ENCODE peak calls at places on chromosomes 5 and 9, in five cellular contexts. One of them, this sample, is unnamed.
A peak's percentile ranks its signal among the peaks of the same experiment; 100 is the strongest.

GRCh38 chr9:94127806-94128205 is 43.5 kb downstream of the PTPDC1 start:
- DNase-seq in psoas muscle: no peak
- DNase-seq in lower lobe of right lung: no peak
- DNase-seq in gastrocnemius medialis: no peak
- DNase-seq in fibroblast of lung: no peak
- DNase-seq in this sample: no peak

GRCh38 chr5:143594913-143595818 is 191.7 kb upstream of the NR3C1 start:
- DNase-seq in psoas muscle: no peak
- DNase-seq in lower lobe of right lung: no peak
- DNase-seq in gastrocnemius medialis: no peak
- DNase-seq in fibroblast of lung: peak; percentile 37
- DNase-seq in this sample: no peak

GRCh38 chr5:82673460-82673859 is 395.3 kb upstream of the RPS23 start:
- DNase-seq in psoas muscle: no peak
- DNase-seq in lower lobe of right lung: no peak
- DNase-seq in gastrocnemius medialis: no peak
- DNase-seq in fibroblast of lung: no peak
- DNase-seq in this sample: no peak

GRCh38 chr5:13218518-13218917 is 726.0 kb downstream of the DNAH5 start:
- DNase-seq in psoas muscle: no peak
- DNase-seq in lower lobe of right lung: no peak
- DNase-seq in gastrocnemius medialis: no peak
- DNase-seq in fibroblast of lung: no peak
- DNase-seq in this sample: no peak

GRCh38 chr5:115402822-115403577 is 106.5 kb upstream of the CCDC112 start:
- DNase-seq in psoas muscle: no peak
- DNase-seq in lower lobe of right lung: no peak
- DNase-seq in gastrocnemius medialis: no peak
- DNase-seq in fibroblast of lung: peak; percentile 85
- DNase-seq in this sample: no peak

GRCh38 chr9:92740446-92740961 is 24.1 kb downstream of the BICD2 start:
- DNase-seq in psoas muscle: no peak
- DNase-seq in lower lobe of right lung: no peak
- DNase-seq in gastrocnemius medialis: no peak
- DNase-seq in fibroblast of lung: no peak
- DNase-seq in this sample: peak; percentile 52

GRCh38 chr5:159894149-159894720 is 22.0 kb upstream of the ADRA1B start:
- DNase-seq in psoas muscle: no peak
- DNase-seq in lower lobe of right lung: no peak
- DNase-seq in gastrocnemius medialis: no peak
- DNase-seq in fibroblast of lung: no peak
- DNase-seq in this sample: no peak

GRCh38 chr5:125134216-125135081 is 388.0 kb upstream of the ZNF608 start:
- DNase-seq in psoas muscle: no peak
- DNase-seq in lower lobe of right lung: no peak
- DNase-seq in gastrocnemius medialis: no peak
- DNase-seq in fibroblast of lung: peak; percentile 92
- DNase-seq in this sample: no peak

GRCh38 chr9:115002371-115003120 is 72.2 kb upstream of the TNFSF8 start:
- DNase-seq in psoas muscle: no peak
- DNase-seq in lower lobe of right lung: no peak
- DNase-seq in gastrocnemius medialis: no peak
- DNase-seq in fibroblast of lung: no peak
- DNase-seq in this sample: no peak

GRCh38 chr9:76610009-76610352 is 151.0 kb downstream of the GCNT1 start:
- DNase-seq in psoas muscle: peak; percentile 85
- DNase-seq in lower lobe of right lung: peak; percentile 67
- DNase-seq in gastrocnemius medialis: peak; percentile 76
- DNase-seq in fibroblast of lung: peak; percentile 51
- DNase-seq in this sample: peak; percentile 67

GRCh38 chr5:20678814-20679298 is 690.9 kb upstream of the CDH18 start:
- DNase-seq in psoas muscle: no peak
- DNase-seq in lower lobe of right lung: no peak
- DNase-seq in gastrocnemius medialis: no peak
- DNase-seq in fibroblast of lung: peak; percentile 95
- DNase-seq in this sample: no peak

GRCh38 chr9:89564257-89564878 is 40.4 kb upstream of the GADD45G start:
- DNase-seq in psoas muscle: no peak
- DNase-seq in lower lobe of right lung: no peak
- DNase-seq in gastrocnemius medialis: no peak
- DNase-seq in fibroblast of lung: no peak
- DNase-seq in this sample: no peak

GRCh38 chr5:167861134-167861930 is 430.1 kb upstream of the WWC1 start:
- DNase-seq in psoas muscle: no peak
- DNase-seq in lower lobe of right lung: no peak
- DNase-seq in gastrocnemius medialis: no peak
- DNase-seq in fibroblast of lung: no peak
- DNase-seq in this sample: no peak

GRCh38 chr5:174252121-174252520 is 206.6 kb downstream of the NSG2 start:
- DNase-seq in psoas muscle: no peak
- DNase-seq in lower lobe of right lung: no peak
- DNase-seq in gastrocnemius medialis: no peak
- DNase-seq in fibroblast of lung: no peak
- DNase-seq in this sample: no peak

GRCh38 chr5:85605381-85605780 is 1012.4 kb upstream of the COX7C start:
- DNase-seq in psoas muscle: no peak
- DNase-seq in lower lobe of right lung: no peak
- DNase-seq in gastrocnemius medialis: no peak
- DNase-seq in fibroblast of lung: no peak
- DNase-seq in this sample: no peak

GRCh38 chr9:116791314-116791713 is 104.2 kb downstream of the TRIM32 start:
- DNase-seq in psoas muscle: no peak
- DNase-seq in lower lobe of right lung: no peak
- DNase-seq in gastrocnemius medialis: no peak
- DNase-seq in fibroblast of lung: no peak
- DNase-seq in this sample: no peak

GRCh38 chr5:17405976-17406876 is 91.8 kb upstream of the TAF11L2 start:
- DNase-seq in psoas muscle: no peak
- DNase-seq in lower lobe of right lung: no peak
- DNase-seq in gastrocnemius medialis: no peak
- DNase-seq in fibroblast of lung: peak; percentile 69
- DNase-seq in this sample: no peak

GRCh38 chr9:87282477-87282991 is 215.1 kb upstream of the DAPK1 start:
- DNase-seq in psoas muscle: no peak
- DNase-seq in lower lobe of right lung: no peak
- DNase-seq in gastrocnemius medialis: no peak
- DNase-seq in fibroblast of lung: peak; percentile 46
- DNase-seq in this sample: no peak

GRCh38 chr9:91782711-91783214 is 167.3 kb downstream of the ROR2 start:
- DNase-seq in psoas muscle: no peak
- DNase-seq in lower lobe of right lung: no peak
- DNase-seq in gastrocnemius medialis: no peak
- DNase-seq in fibroblast of lung: no peak
- DNase-seq in this sample: no peak

GRCh38 chr9:118418887-118419620 is 714.9 kb downstream of the TLR4 start:
- DNase-seq in psoas muscle: no peak
- DNase-seq in lower lobe of right lung: no peak
- DNase-seq in gastrocnemius medialis: no peak
- DNase-seq in fibroblast of lung: peak; percentile 62
- DNase-seq in this sample: no peak

GRCh38 chr9:121222524-121223171 is 21.0 kb upstream of the RAB14 start:
- DNase-seq in psoas muscle: no peak
- DNase-seq in lower lobe of right lung: no peak
- DNase-seq in gastrocnemius medialis: no peak
- DNase-seq in fibroblast of lung: peak; percentile 48
- DNase-seq in this sample: no peak

GRCh38 chr5:148912714-148913398 is 86.4 kb downstream of the ADRB2 start:
- DNase-seq in psoas muscle: no peak
- DNase-seq in lower lobe of right lung: no peak
- DNase-seq in gastrocnemius medialis: no peak
- DNase-seq in fibroblast of lung: peak; percentile 99
- DNase-seq in this sample: no peak
- TF ChIP-seq CTCF in psoas muscle: peak; percentile 39
- TF ChIP-seq CTCF in lower lobe of right lung: peak; percentile 22
- TF ChIP-seq CTCF in gastrocnemius medialis: peak; percentile 48
- TF ChIP-seq CTCF in fibroblast of lung: peak; percentile 17
- TF ChIP-seq CTCF in this sample: peak; percentile 29

GRCh38 chr9:77846957-77847574 is 184.5 kb downstream of the GNAQ start:
- DNase-seq in psoas muscle: no peak
- DNase-seq in lower lobe of right lung: no peak
- DNase-seq in gastrocnemius medialis: no peak
- DNase-seq in fibroblast of lung: peak; percentile 70
- DNase-seq in this sample: no peak

GRCh38 chr9:77847626-77848025 is 184.0 kb downstream of the GNAQ start:
- DNase-seq in psoas muscle: no peak
- DNase-seq in lower lobe of right lung: no peak
- DNase-seq in gastrocnemius medialis: no peak
- DNase-seq in fibroblast of lung: no peak
- DNase-seq in this sample: no peak

GRCh38 chr9:77851862-77852602 is 179.6 kb downstream of the GNAQ start:
- DNase-seq in psoas muscle: no peak
- DNase-seq in lower lobe of right lung: no peak
- DNase-seq in gastrocnemius medialis: no peak
- DNase-seq in fibroblast of lung: peak; percentile 25
- DNase-seq in this sample: no peak

GRCh38 chr9:77848897-77849296 is 182.7 kb downstream of the GNAQ start:
- DNase-seq in psoas muscle: peak; percentile 77
- DNase-seq in lower lobe of right lung: peak; percentile 63
- DNase-seq in gastrocnemius medialis: peak; percentile 79
- DNase-seq in fibroblast of lung: peak; percentile 92
- DNase-seq in this sample: no peak

DNA sequence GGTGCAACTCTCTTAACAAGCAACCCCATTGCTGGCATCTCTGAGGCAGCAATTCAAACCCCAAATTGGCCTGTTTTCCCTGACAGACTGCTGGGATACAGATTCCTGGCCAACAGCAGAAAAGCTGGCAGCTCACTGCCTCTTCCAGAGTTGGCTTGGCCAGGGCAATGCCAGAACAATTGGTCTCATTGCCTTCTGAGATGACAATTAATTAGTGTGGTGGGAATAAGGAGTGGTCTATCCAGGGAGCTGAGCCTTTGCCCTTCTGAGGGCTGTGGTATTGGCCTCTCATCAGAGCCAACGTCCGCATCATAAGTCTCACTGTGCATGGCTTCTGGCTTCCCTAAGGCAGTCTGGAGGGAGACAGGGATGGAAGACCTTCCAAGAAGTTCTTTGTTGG is 183.2 kb downstream of the GNAQ start:
- DNase-seq in psoas muscle: no peak
- DNase-seq in lower lobe of right lung: no peak
- DNase-seq in gastrocnemius medialis: no peak
- DNase-seq in fibroblast of lung: peak; percentile 66
- DNase-seq in this sample: no peak
- H3K4me1 ChIP-seq in psoas muscle: peaks cover 22% of the 10 kb centered on the region
- H3K4me1 ChIP-seq in lower lobe of right lung: peaks cover 80% of the 10 kb centered on the region
- H3K4me1 ChIP-seq in gastrocnemius medialis: peaks cover 15% of the 10 kb centered on the region
- H3K4me1 ChIP-seq in fibroblast of lung: peaks cover 12% of the 10 kb centered on the region
- H3K4me1 ChIP-seq in this sample: peaks cover 75% of the 10 kb centered on the region

GRCh38 chr9:124725068-124725452 is 46.1 kb downstream of the NR6A1 start:
- DNase-seq in psoas muscle: no peak
- DNase-seq in lower lobe of right lung: no peak
- DNase-seq in gastrocnemius medialis: no peak
- DNase-seq in fibroblast of lung: no peak
- DNase-seq in this sample: no peak

GRCh38 chr9:124724415-124725067 is 46.6 kb downstream of the NR6A1 start:
- DNase-seq in psoas muscle: no peak
- DNase-seq in lower lobe of right lung: no peak
- DNase-seq in gastrocnemius medialis: no peak
- DNase-seq in fibroblast of lung: no peak
- DNase-seq in this sample: no peak

GRCh38 chr9:124730772-124731171 is 40.3 kb downstream of the NR6A1 start:
- DNase-seq in psoas muscle: no peak
- DNase-seq in lower lobe of right lung: no peak
- DNase-seq in gastrocnemius medialis: no peak
- DNase-seq in fibroblast of lung: no peak
- DNase-seq in this sample: no peak

GRCh38 chr9:124723352-124723751 is 47.8 kb downstream of the NR6A1 start:
- DNase-seq in psoas muscle: no peak
- DNase-seq in lower lobe of right lung: no peak
- DNase-seq in gastrocnemius medialis: no peak
- DNase-seq in fibroblast of lung: no peak
- DNase-seq in this sample: no peak

GRCh38 chr9:124726886-124727285 is 44.2 kb downstream of the NR6A1 start:
- DNase-seq in psoas muscle: no peak
- DNase-seq in lower lobe of right lung: no peak
- DNase-seq in gastrocnemius medialis: no peak
- DNase-seq in fibroblast of lung: peak; percentile 20
- DNase-seq in this sample: no peak
- H3K27me3 ChIP-seq in psoas muscle: no peaks in the 10 kb centered on the region
- H3K27me3 ChIP-seq in lower lobe of right lung: no peaks in the 10 kb centered on the region
- H3K27me3 ChIP-seq in gastrocnemius medialis: no peaks in the 10 kb centered on the region
- H3K27me3 ChIP-seq in fibroblast of lung: no peaks in the 10 kb centered on the region
- H3K27me3 ChIP-seq in this sample: no peaks in the 10 kb centered on the region

DNA sequence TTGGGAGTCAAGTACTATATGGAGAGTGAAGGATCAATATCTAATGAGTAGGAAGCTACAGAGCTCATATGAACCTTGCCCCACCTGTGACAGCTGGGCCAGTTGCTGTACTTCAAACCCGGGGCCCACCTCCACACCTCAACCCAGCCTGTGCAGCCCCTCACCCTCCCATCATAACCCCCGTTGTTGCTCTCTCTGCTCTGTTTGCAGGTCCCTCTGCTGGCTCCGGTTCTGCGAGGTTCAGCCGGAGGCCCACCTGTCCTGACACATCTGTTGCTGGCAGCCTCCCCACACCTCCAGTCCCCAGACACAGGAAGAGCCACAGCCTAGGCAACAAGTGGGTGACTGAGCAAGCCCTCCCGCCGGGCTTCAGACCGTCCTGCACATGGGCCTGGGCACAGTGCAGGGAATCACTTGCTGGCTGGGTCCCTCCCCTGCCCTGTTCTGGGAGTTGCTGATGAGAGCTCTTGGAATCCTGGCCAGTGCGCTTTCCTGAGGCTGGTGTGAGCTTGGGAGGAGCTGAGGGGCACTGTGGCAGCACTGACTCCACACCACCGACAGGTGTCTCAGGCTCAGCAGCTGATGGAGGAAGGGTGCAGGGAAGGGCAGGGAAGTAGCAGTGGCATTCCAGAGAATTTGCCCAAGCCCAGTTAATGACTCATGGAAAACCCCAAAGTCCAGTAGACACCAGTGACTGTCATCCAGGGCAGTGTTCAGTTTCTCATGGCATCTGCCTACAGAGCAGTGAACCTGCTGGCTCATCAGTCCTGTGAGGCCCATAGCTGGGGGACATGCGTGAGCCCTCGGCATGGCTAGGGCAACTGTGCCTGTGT is 69.5 kb upstream of the GARNL3 start:
- DNase-seq in psoas muscle: peak; percentile 52
- DNase-seq in lower lobe of right lung: peak; percentile 29
- DNase-seq in gastrocnemius medialis: peak; percentile 59
- DNase-seq in fibroblast of lung: peak; percentile 20
- DNase-seq in this sample: no peak
- TF ChIP-seq CTCF in psoas muscle: peak; percentile 30
- TF ChIP-seq CTCF in lower lobe of right lung: no peak
- TF ChIP-seq CTCF in gastrocnemius medialis: no peak
- TF ChIP-seq CTCF in fibroblast of lung: no peak
- TF ChIP-seq CTCF in this sample: no peak

GRCh38 chr5:92147263-92147662 is 764.1 kb upstream of the ARRDC3 start:
- DNase-seq in psoas muscle: no peak
- DNase-seq in lower lobe of right lung: no peak
- DNase-seq in gastrocnemius medialis: no peak
- DNase-seq in fibroblast of lung: no peak
- DNase-seq in this sample: no peak

GRCh38 chr5:92147792-92148191 is 764.7 kb upstream of the ARRDC3 start:
- DNase-seq in psoas muscle: no peak
- DNase-seq in lower lobe of right lung: no peak
- DNase-seq in gastrocnemius medialis: no peak
- DNase-seq in fibroblast of lung: no peak
- DNase-seq in this sample: no peak

GRCh38 chr5:92144824-92145223 is 761.7 kb upstream of the ARRDC3 start:
- DNase-seq in psoas muscle: no peak
- DNase-seq in lower lobe of right lung: no peak
- DNase-seq in gastrocnemius medialis: no peak
- DNase-seq in fibroblast of lung: no peak
- DNase-seq in this sample: no peak

GRCh38 chr5:92145852-92146251 is 762.7 kb upstream of the ARRDC3 start:
- DNase-seq in psoas muscle: no peak
- DNase-seq in lower lobe of right lung: no peak
- DNase-seq in gastrocnemius medialis: no peak
- DNase-seq in fibroblast of lung: no peak
- DNase-seq in this sample: no peak
- H3K4me1 ChIP-seq in psoas muscle: no peaks in the 10 kb centered on the region
- H3K4me1 ChIP-seq in lower lobe of right lung: no peaks in the 10 kb centered on the region
- H3K4me1 ChIP-seq in gastrocnemius medialis: no peaks in the 10 kb centered on the region
- H3K4me1 ChIP-seq in fibroblast of lung: no peaks in the 10 kb centered on the region
- H3K4me1 ChIP-seq in this sample: no peaks in the 10 kb centered on the region